ENCODE peak calls at places on chromosomes 1 and 21, in eight cellular contexts. F, Y, Q, E, A, C, R and S are unnamed samples.

GRCh38 chr1:16925635-16926490 is 4.1 kb downstream of the CROCC start:
- DNase-seq in A (no peak), F (no peak), E (no peak), Y (no peak), C (peak), R (peak), Q (no peak), S (no peak)

GRCh38 chr1:21935891-21936365 is 1.2 kb downstream of the HSPG2 start:
- DNase-seq in F (no peak), Q (no peak), R (no peak), C (peak), Y (no peak), E (no peak), A (no peak), S (no peak)

GRCh38 chr21:14875704-14876364 is 189.0 kb downstream of the NRIP1 start:
- DNase-seq in R (no peak), C (no peak), A (no peak), E (peak), F (no peak), Q (no peak), Y (no peak), S (no peak)

GRCh38 chr1:209349372-209350324 is 233.9 kb upstream of the CAMK1G start:
- DNase-seq in A (no peak), Q (no peak), F (no peak), Y (no peak), R (no peak), C (no peak), E (peak), S (no peak)

GRCh38 chr1:216310776-216311175 is 112.5 kb downstream of the USH2A start:
- DNase-seq in Q (no peak), C (no peak), E (peak), F (no peak), Y (no peak), A (no peak), R (no peak), S (peak)

GRCh38 chr1:52814465-52814864 is 28.1 kb upstream of the ZYG11A start:
- DNase-seq in E (peak), Y (no peak), A (no peak), F (no peak), Q (no peak), R (no peak), C (no peak), S (no peak)

GRCh38 chr1:39452540-39452939 is 38.9 kb upstream of the BMP8A start:
- DNase-seq in A (no peak), E (no peak), R (no peak), Q (no peak), C (no peak), F (no peak), Y (no peak), S (no peak)

GRCh38 chr1:226656601-226657277 is 82.3 kb downstream of the ITPKB start:
- DNase-seq in Y (peak), F (no peak), E (peak), R (peak), C (no peak), Q (no peak), A (no peak), S (peak)

GRCh38 chr1:21665711-21666571 is 3.2 kb downstream of the RAP1GAP start:
- DNase-seq in Y (no peak), R (no peak), E (peak), C (no peak), F (peak), A (no peak), Q (no peak), S (no peak)

GRCh38 chr1:21839337-21840037 is 27.4 kb downstream of the LDLRAD2 start:
- DNase-seq in R (no peak), Q (no peak), E (no peak), Y (no peak), A (no peak), C (no peak), F (no peak), S (no peak)

GRCh38 chr1:110616587-110616986 is 10.4 kb upstream of the KCNA2 start:
- DNase-seq in A (no peak), E (peak), F (no peak), R (no peak), Y (no peak), Q (no peak), C (no peak), S (no peak)

DNA sequence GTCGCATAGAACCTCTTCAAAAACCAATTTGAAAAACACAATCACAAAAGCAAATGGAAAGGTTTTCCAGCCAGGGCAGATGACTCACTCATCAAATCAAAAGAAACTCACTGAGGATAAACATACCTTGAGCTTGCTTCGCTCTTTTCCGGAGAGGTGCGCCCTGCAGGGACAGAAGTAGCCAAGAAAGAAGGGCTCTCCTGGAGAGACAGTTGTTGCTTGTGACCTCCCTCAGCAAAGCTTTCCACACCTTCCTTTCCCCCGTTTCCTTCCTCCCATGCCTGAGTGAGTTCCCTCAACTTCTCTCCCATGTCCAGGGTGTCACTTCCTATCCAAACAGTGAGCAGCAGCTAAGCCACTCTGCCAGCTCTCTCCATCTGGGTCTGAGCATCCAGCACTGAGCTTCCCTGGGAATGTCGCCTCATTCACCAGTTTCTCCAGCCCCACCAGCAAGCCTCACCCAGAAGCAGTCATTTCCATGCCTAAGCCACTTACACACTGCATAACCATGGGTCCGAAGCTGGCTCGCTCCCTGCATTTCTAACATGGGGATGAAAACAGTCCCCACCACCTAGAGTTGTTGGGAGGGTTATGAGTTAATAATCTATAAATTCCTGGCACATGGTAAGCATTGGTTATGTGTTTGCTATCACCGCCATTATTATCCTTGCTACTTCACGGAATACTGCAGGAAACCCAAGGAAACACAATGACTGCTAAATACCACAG is 75.0 kb downstream of the PTPN14 start:
- DNase-seq in A (no peak), Q (no peak), E (peak), F (no peak), C (no peak), Y (no peak), R (no peak), S (no peak)
- TF ChIP-seq CTCF in A (no peak), Q (no peak), E (no peak), F (no peak), C (no peak), Y (no peak), R (no peak), S (no peak)

GRCh38 chr1:248858891-248859889 is at the start of gene ZNF692:
- DNase-seq in F (peak), Y (peak), Q (peak), C (peak), R (peak), A (peak), E (peak), S (peak)
- TF ChIP-seq CTCF in F (no peak), Y (no peak), Q (no peak), C (no peak), R (no peak), A (no peak), E (no peak), S (no peak)

DNA sequence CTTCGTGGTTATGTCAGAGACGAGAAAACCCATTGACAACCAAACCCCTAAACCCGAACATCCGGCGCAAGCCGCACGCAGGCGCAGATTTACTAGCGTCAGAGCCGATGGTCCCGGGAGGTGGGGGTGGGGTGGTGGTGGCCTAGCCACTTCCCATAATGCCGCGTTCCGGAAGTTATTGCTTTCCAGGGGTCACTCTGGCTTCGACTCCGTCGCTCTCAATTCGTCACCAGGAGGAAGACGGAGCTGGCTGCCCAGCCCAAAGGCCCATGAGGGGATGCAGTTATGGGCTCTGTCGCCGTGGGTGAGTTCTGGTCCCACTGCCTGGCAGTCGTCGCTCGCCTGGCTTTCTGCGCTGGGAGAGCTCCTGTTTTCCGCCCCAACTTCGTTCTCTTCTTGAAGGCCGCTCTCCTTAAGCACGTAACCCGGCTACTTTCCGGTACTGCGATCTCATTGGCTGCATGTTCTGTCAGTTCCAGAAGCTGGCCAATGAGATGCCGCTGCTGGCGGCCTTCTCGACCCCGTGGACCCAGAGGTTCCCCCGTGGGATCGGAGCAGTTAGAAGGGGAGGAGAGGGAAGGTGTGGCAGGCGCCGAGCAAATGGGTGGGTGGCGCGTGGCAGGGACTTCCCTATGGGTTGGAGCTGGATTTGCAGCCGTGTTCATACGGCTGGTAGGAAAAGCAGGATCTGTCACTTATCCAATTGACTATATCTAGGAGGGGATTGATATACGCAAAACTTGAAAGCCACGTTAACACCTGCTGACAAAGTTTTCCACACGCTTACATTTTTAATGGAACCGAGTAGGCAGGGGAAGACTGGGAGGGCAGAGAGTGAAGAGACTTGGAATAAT is at the start of gene USP16:
- DNase-seq in Q (peak), R (peak), F (peak), Y (peak), A (peak), E (peak), C (peak), S (peak)
- TF ChIP-seq CTCF in Q (no peak), R (peak), F (no peak), Y (peak), A (peak), E (no peak), C (peak), S (peak)

GRCh38 chr1:31501505-31501904 is 74.8 kb upstream of the TINAGL1 start:
- DNase-seq in F (no peak), C (no peak), A (no peak), R (no peak), Q (no peak), Y (no peak), E (no peak), S (no peak)
- TF ChIP-seq CTCF in F (no peak), C (no peak), A (no peak), R (no peak), Q (no peak), Y (peak), E (peak), S (no peak)

DNA sequence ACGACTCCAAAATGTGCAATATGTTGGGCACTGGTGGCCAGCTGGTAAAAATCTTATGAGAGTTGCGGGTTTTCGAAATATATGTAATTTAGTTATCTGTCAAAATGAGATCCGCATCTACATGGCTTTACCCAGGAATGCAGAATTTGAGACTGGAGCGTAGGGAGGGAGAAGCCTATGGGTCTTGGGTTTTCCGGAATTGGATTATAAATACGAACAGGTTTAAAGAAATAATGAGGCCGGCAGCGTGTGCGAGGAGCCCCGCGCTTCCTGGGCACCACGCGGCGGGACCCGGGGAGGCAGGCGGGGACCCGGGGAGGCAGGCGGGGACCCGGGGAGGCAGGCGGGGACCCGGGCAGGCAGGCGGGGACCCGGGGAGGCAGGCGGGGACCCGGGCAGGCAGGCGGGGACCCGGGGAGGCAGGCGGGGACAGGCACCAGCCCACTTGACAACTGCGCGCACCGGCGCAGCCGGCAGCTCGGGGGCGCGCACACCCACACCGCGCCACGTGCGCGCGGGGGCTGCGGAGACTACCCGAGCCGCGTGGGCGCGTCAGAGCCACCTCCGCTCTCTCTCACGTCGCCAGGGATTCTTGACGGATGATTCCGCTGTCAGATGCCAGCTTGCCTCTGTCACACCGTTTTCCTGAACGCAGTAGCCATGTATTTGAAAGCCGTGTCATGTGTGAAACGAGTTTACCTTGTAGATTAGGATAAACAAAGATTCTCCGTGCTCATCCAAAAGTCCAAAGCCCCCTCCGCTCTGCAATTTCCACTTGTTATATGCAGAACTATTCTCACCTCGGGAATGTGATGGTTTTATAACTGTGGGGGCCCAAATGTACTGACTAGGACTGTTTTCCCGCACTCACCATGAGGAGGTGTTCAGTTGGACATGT is 54.3 kb upstream of the HNRNPU start:
- DNase-seq in Q (peak), E (peak), R (peak), A (peak), C (peak), F (no peak), Y (no peak), S (no peak)
- TF ChIP-seq CTCF in Q (no peak), E (no peak), R (peak), A (peak), C (peak), F (no peak), Y (no peak), S (no peak)

GRCh38 chr1:225425211-225425786 is 2.5 kb downstream of the LBR start:
- DNase-seq in A (no peak), F (no peak), E (peak), C (no peak), Q (no peak), R (no peak), Y (no peak), S (no peak)
- TF ChIP-seq CTCF in A (no peak), F (no peak), E (no peak), C (no peak), Q (no peak), R (no peak), Y (no peak), S (no peak)

GRCh38 chr1:183226361-183226760 is 40.3 kb downstream of the LAMC2 start:
- DNase-seq in C (no peak), A (no peak), E (no peak), Q (no peak), R (no peak), F (no peak), Y (no peak), S (no peak)
- TF ChIP-seq CTCF in C (no peak), A (no peak), E (no peak), Q (no peak), R (no peak), F (no peak), Y (no peak), S (no peak)

GRCh38 chr1:53821380-53821779 is 16.7 kb downstream of the NDC1 start:
- DNase-seq in C (no peak), E (no peak), R (no peak), Q (no peak), A (no peak), Y (no peak), F (no peak), S (no peak)
- TF ChIP-seq CTCF in C (no peak), E (no peak), R (no peak), Q (no peak), A (no peak), Y (no peak), F (no peak), S (no peak)